ENCODE peak calls at places on chromosomes 7 and 10, in five cellular contexts. F is activated CD4-positive, CD25-positive, alpha-beta regulatory T cell treated with anti-CD3 and anti-CD28 coated beads, Interleukin-2, amount 50 U/mL, for 72 hours; H is NCI-H1092 treated with DMSO at 0.1 percent for 48 hours; V is hepatocyte; T is cardiac muscle cell. Q is an unnamed sample.
A peak's percentile ranks its signal among the peaks of the same experiment; 100 is the strongest.

GRCh38 chr7:42886129-42886528 is 25.7 kb downstream of the C7orf25 start:
- DNase-seq in F (no peak), H (no peak), V (no peak), T (no peak), Q (no peak)

GRCh38 chr10:133161486-133162051 is 1.6 kb downstream of the KNDC1 start:
- DNase-seq in F (no peak), H (no peak), V (no peak), T (no peak), Q (no peak)

GRCh38 chr7:2631924-2632716 is at the start of gene TTYH3:
- DNase-seq in F (no peak), H (no peak), V (no peak), T (no peak), Q (no peak)

GRCh38 chr7:12281026-12281425 is 69.9 kb downstream of the TMEM106B start:
- DNase-seq in F (no peak), H (no peak), V (no peak), T (no peak), Q (no peak)

GRCh38 chr10:88651131-88651541 is 13.1 kb upstream of the LIPF start:
- DNase-seq in F (no peak), H (no peak), V (peak; percentile 11), T (no peak), Q (no peak)

GRCh38 chr7:2622869-2623697 is 8.7 kb upstream of the TTYH3 start:
- DNase-seq in F (no peak), H (no peak), V (peak; percentile 70), T (no peak), Q (no peak)

GRCh38 chr7:156473476-156474240 is 166.9 kb upstream of the RNF32 start:
- DNase-seq in F (no peak), H (peak; percentile 45), V (peak; percentile 69), T (peak; percentile 13), Q (peak; percentile 54)

GRCh38 chr10:86964061-86964846 is 4.0 kb upstream of the ADIRF start:
- DNase-seq in F (no peak), H (no peak), V (peak; percentile 5), T (no peak), Q (no peak)

GRCh38 chr10:74103560-74104248 is 46.9 kb downstream of the AP3M1 start:
- DNase-seq in F (no peak), H (peak; percentile 17), V (peak; percentile 19), T (no peak), Q (peak; percentile 21)

GRCh38 chr10:84715911-84716310 is 387.5 kb downstream of the CCSER2 start:
- DNase-seq in F (no peak), H (peak; percentile 21), V (peak; percentile 60), T (peak; percentile 71), Q (peak; percentile 34)

GRCh38 chr10:109875828-109876821 is 47.2 kb downstream of the XPNPEP1 start:
- DNase-seq in F (no peak), H (no peak), V (no peak), T (no peak), Q (no peak)

GRCh38 chr7:150736864-150737263 is 354 bp upstream of the GIMAP5 start:
- DNase-seq in F (no peak), H (no peak), V (no peak), T (no peak), Q (no peak)

GRCh38 chr7:36871863-36872262 is 147.6 kb upstream of the AOAH start:
- DNase-seq in F (no peak), H (no peak), V (no peak), T (peak; percentile 29), Q (no peak)

GRCh38 chr7:155463114-155463811 is 5.3 kb downstream of the EN2 start:
- DNase-seq in F (no peak), H (no peak), V (no peak), T (no peak), Q (no peak)

GRCh38 chr10:77943086-77943901 is 16.7 kb upstream of the DLG5 start:
- DNase-seq in F (no peak), H (no peak), V (peak; percentile 72), T (no peak), Q (peak; percentile 80)

Q was measured in Calu3.